ENCODE peak calls at places on chromosomes 3 and 15, in six cellular contexts. Y, M, K, T, G and D are unnamed samples. For H3K4me1, the result is how much of the 10 kb centered on the place peaks cover.

GRCh38 chr3:134704556-134704955 is 53.7 kb upstream of the KY start:
- DNase-seq in Y (no peak), M (no peak), K (no peak), T (no peak), G (no peak), D (no peak)

GRCh38 chr15:63210151-63211051 is 21.0 kb downstream of the RAB8B start:
- DNase-seq in Y (no peak), M (no peak), K (no peak), T (no peak), G (no peak), D (no peak)

GRCh38 chr3:146750196-146750595 is 145.1 kb upstream of the PLSCR5 start:
- DNase-seq in Y (no peak), M (no peak), K (no peak), T (no peak), G (no peak), D (no peak)

GRCh38 chr15:51589881-51590570 is 32.5 kb downstream of the DMXL2 start:
- DNase-seq in Y (no peak), M (no peak), K (no peak), T (no peak), G (no peak), D (no peak)

GRCh38 chr15:79128556-79128955 is 38.0 kb upstream of the RASGRF1 start:
- DNase-seq in Y (no peak), M (no peak), K (no peak), T (no peak), G (no peak), D (no peak)

GRCh38 chr3:27720899-27721716 is 1.0 kb downstream of the EOMES start:
- DNase-seq in Y (peak), M (no peak), K (peak), T (no peak), G (no peak), D (no peak)

GRCh38 chr3:132003685-132004084 is 31.1 kb downstream of the CPNE4 start:
- DNase-seq in Y (no peak), M (no peak), K (no peak), T (no peak), G (no peak), D (no peak)

GRCh38 chr3:172746476-172746875 is 4.0 kb upstream of the ECT2 start:
- DNase-seq in Y (no peak), M (no peak), K (no peak), T (no peak), G (no peak), D (no peak)

GRCh38 chr3:57752307-57752706 is 3.8 kb upstream of the SLMAP start:
- DNase-seq in Y (peak), M (no peak), K (no peak), T (no peak), G (peak), D (no peak)

GRCh38 chr3:71684752-71685151 is 40.5 kb downstream of the EIF4E3 start:
- DNase-seq in Y (peak), M (no peak), K (no peak), T (no peak), G (no peak), D (peak)

GRCh38 chr3:36312351-36312750 is 68.0 kb upstream of the STAC start:
- DNase-seq in Y (no peak), M (no peak), K (no peak), T (no peak), G (no peak), D (no peak)

GRCh38 chr15:85558747-85559327 is 178.4 kb downstream of the AKAP13 start:
- DNase-seq in Y (no peak), M (no peak), K (no peak), T (no peak), G (no peak), D (no peak)
- H3K4me1 ChIP-seq in Y (under half), M (under half), K (under half), T (half or more), G (under half), D (under half)

DNA sequence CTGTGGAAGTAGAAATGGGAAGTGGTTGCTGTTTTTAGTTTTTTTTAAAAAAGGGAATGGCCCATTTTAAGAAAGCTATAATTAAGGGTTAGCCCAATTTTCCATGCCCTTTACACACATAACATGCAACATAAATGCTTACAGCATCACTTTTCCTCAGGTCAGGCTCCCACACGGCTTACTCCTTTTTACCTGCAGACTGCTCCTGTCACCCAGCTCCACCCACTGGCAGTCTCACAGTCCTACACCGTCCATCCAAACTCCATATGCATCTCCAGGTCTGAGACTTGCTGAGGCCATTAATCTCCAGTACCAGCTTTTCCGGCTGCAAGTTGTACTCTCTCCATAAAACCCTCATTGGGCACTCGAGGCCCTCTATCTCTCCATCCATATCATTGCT is 19.7 kb downstream of the MORC1 start:
- DNase-seq in Y (peak), M (no peak), K (no peak), T (no peak), G (no peak), D (no peak)
- TF ChIP-seq CTCF in Y (peak), M (no peak), K (no peak), T (no peak), G (peak), D (peak)

GRCh38 chr15:74422723-74423442 is 10.9 kb downstream of the SEMA7A start:
- DNase-seq in Y (no peak), M (no peak), K (no peak), T (peak), G (peak), D (peak)
- H3K4me1 ChIP-seq in Y (under half), M (under half), K (under half), T (under half), G (half or more), D (half or more)

GRCh38 chr3:40237892-40238571 is 71.5 kb upstream of the EIF1B start:
- DNase-seq in Y (no peak), M (no peak), K (no peak), T (no peak), G (no peak), D (no peak)
- TF ChIP-seq CTCF in Y (no peak), M (peak), K (no peak), T (no peak), G (peak), D (no peak)

GRCh38 chr15:40339621-40339945 is 1.2 kb downstream of the CCDC9B start:
- DNase-seq in Y (no peak), M (no peak), K (peak), T (no peak), G (no peak), D (peak)

GRCh38 chr15:40336129-40337122 is 4.3 kb downstream of the CCDC9B start:
- DNase-seq in Y (peak), M (no peak), K (peak), T (no peak), G (no peak), D (no peak)

GRCh38 chr15:40338921-40339620 is 1.7 kb downstream of the CCDC9B start:
- DNase-seq in Y (peak), M (no peak), K (peak), T (no peak), G (no peak), D (peak)

GRCh38 chr15:40338041-40338657 is 2.6 kb downstream of the CCDC9B start:
- DNase-seq in Y (peak), M (peak), K (no peak), T (peak), G (no peak), D (no peak)

DNA sequence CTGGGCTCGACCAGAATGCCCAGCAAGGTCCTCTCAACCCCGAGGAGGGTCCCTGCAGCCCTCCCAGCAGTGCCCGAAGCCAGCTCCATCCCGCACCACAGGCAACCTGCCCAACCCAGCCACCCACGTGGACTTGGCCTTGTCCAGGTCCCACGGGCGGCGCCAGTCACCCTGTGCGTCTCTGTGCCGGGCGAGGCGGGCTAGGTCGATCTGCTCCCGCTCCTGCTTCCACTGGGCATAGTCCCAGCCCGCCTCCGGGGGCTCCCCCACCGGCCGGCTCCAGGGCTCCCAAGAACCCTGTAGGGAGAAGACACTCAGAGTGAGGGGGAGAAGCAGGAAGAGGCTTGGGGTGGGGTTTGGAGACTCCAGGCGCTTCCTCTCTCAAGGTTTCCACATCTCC is 3.1 kb downstream of the CCDC9B start:
- DNase-seq in Y (no peak), M (no peak), K (peak), T (no peak), G (no peak), D (no peak)
- H3K4me1 ChIP-seq in Y (half or more), M (half or more), K (half or more), T (half or more), G (under half), D (under half)

DNA sequence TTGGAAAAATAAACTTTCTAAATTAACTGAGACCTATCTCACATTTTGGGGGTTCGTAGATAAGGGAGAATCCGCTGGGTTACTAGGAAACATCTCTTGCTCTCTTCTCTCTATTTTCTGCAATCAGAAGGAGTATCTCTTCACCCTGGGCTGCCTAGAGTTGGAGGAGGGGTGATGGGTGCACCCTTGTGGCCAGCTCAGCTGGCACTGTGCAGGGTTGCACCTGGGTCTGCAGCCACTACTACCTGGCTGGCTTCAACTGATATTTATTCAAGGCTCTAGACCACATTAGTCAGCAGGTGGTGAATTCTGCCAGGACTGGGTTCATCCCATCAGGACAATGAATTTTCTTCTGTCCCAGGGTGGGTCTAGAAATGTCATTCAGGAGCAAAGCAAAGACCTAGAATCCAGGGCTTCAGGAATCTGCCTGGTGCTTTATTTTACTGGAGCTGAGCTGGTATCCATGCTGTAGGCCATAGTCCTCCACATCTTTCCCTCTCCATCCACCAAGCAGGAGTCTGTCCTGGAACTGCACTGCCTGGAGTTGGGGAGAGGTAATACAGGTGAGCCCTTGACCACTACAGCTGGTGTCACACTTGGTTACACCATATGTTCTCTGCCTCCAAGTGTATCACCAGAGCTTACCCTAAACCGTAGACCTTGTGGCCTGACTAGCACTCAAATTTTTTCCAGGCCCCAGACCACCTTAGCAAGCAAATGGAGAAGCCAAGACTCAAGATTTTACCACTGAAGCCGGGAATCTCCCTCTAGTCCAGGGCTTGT is 14.0 kb downstream of the OR5K4 start:
- DNase-seq in Y (no peak), M (no peak), K (no peak), T (no peak), G (no peak), D (no peak)
- TF ChIP-seq CTCF in Y (no peak), M (no peak), K (no peak), T (no peak), G (no peak), D (no peak)

GRCh38 chr15:32859996-32860395 is 142.2 kb downstream of the GREM1 start:
- DNase-seq in Y (no peak), M (no peak), K (no peak), T (no peak), G (no peak), D (no peak)

GRCh38 chr15:32856753-32857152 is 138.9 kb downstream of the GREM1 start:
- DNase-seq in Y (no peak), M (no peak), K (no peak), T (no peak), G (no peak), D (no peak)

GRCh38 chr15:32857732-32858131 is 139.9 kb downstream of the GREM1 start:
- DNase-seq in Y (no peak), M (no peak), K (no peak), T (no peak), G (no peak), D (no peak)

GRCh38 chr15:32861741-32862140 is 143.9 kb downstream of the GREM1 start:
- DNase-seq in Y (peak), M (no peak), K (peak), T (peak), G (no peak), D (no peak)

DNA sequence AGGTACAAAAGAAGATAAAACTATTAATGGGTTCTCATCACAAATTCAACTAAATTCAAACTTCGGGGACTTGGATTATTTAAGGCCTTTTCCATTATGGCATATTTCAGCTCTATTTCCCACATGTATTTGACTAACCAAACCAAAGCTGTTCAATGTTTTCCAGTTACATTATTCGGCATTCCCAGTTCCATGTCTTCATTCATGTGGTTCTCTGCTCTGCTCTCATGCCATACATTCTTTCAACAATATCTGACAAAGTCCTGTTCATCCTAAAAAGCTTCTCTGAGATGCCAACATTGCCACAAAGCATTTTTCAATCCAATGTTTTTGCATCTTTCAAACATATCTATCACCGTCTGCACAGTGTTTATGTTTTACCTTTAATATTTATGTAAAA is 141.4 kb downstream of the GREM1 start:
- DNase-seq in Y (no peak), M (no peak), K (no peak), T (no peak), G (no peak), D (no peak)
- H3K4me1 ChIP-seq in Y (under half), M (under half), K (under half), T (under half), G (under half), D (under half)

DNA sequence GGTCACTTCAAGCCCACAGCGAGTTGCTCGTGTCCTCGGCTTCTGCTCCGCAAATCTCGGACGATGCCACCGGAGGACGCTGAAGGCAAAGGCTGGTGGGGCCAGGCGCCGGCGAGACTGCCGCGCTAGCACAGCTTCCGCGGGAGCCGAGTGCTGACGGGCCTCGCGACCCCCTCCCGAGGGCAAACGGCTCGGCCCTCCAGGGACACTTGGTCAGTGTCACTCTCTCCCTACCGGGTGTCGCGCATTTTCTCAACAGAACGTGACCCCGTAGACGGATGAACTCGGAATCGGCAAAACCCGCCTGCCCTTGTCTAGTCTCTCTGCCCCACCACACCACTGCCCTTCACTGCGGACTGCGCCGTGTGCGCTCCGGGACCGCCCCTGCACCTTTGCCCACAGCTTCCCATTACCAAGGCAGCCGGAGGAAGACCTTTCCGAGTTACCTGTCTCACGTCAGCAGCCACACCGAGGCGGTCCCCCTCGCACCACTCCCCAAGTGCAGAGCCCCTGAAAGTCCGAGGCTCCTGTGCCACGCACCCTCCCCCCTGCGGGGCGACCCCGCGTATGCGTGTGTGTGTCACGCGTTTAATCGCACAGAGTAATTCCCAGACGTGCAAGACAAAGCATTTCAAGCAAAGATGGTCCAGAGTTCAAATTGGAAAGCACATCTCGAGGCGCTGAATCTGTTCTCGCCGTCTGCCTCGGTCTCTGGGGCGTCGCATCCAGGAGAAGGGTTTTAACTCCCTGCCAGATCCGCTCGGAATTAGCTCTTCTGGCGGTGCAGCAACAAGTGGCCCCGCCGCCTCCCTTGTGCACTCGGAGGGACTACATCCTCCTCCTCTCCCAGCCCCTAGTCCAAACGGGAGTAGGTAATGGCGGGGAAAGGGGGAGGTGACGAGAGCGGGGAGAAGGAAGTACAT is 245.0 kb upstream of the TOPAZ1 start:
- DNase-seq in Y (no peak), M (no peak), K (peak), T (peak), G (no peak), D (peak)
- TF ChIP-seq CTCF in Y (peak), M (peak), K (no peak), T (peak), G (peak), D (peak)

GRCh38 chr3:42068303-42069088 is 22.7 kb upstream of the TRAK1 start:
- DNase-seq in Y (no peak), M (no peak), K (no peak), T (no peak), G (no peak), D (no peak)

GRCh38 chr3:42072583-42072924 is 18.6 kb upstream of the TRAK1 start:
- DNase-seq in Y (no peak), M (no peak), K (no peak), T (no peak), G (no peak), D (no peak)

GRCh38 chr3:42070089-42070885 is 20.9 kb upstream of the TRAK1 start:
- DNase-seq in Y (no peak), M (no peak), K (no peak), T (no peak), G (no peak), D (no peak)

GRCh38 chr3:42071720-42072582 is 19.2 kb upstream of the TRAK1 start:
- DNase-seq in Y (peak), M (peak), K (peak), T (peak), G (no peak), D (peak)

GRCh38 chr3:42072930-42073329 is 18.2 kb upstream of the TRAK1 start:
- DNase-seq in Y (no peak), M (no peak), K (no peak), T (no peak), G (no peak), D (no peak)
- H3K4me1 ChIP-seq in Y (under half), M (half or more), K (half or more), T (under half), G (under half), D (under half)